ENCODE peak calls at places on chromosomes 1 and 21, in four cellular contexts. U, D, E and X are unnamed samples.
A peak's percentile ranks its signal among the peaks of the same experiment; 100 is the strongest.

GRCh38 chr1:115135681-115136080 is 46.4 kb upstream of the TSPAN2 start:
- DNase-seq in U (no peak), D (peak; percentile 67), E (no peak), X (no peak)

GRCh38 chr1:198203434-198203833 is 46.6 kb downstream of the NEK7 start:
- DNase-seq in U (no peak), D (no peak), E (no peak), X (no peak)

GRCh38 chr1:147612366-147612765 is 58.0 kb downstream of the ACP6 start:
- DNase-seq in U (no peak), D (no peak), E (no peak), X (no peak)

GRCh38 chr1:178527117-178527516 is 14.2 kb downstream of the TEX35 start:
- DNase-seq in U (no peak), D (no peak), E (no peak), X (no peak)

GRCh38 chr1:209685835-209686234 is 10.6 kb downstream of the G0S2 start:
- DNase-seq in U (no peak), D (no peak), E (peak; percentile 54), X (no peak)

GRCh38 chr1:63772876-63773275 is 941 bp upstream of the ROR1 start:
- DNase-seq in U (no peak), D (no peak), E (no peak), X (no peak)

GRCh38 chr1:86447198-86447790 is 21.4 kb upstream of the CLCA1 start:
- DNase-seq in U (no peak), D (no peak), E (no peak), X (no peak)

GRCh38 chr1:178262101-178262500 is 168.2 kb downstream of the RASAL2 start:
- DNase-seq in U (no peak), D (no peak), E (no peak), X (no peak)

GRCh38 chr1:75539230-75540116 is 71.4 kb downstream of the SLC44A5 start:
- DNase-seq in U (no peak), D (peak; percentile 14), E (no peak), X (no peak)

GRCh38 chr1:17227358-17227915 is 21.5 kb upstream of the PADI3 start:
- DNase-seq in U (no peak), D (no peak), E (no peak), X (no peak)

GRCh38 chr1:229192031-229192430 is 78.9 kb upstream of the RAB4A start:
- DNase-seq in U (no peak), D (peak; percentile 89), E (no peak), X (no peak)

GRCh38 chr1:162062542-162063015 is 6.9 kb upstream of the NOS1AP start:
- DNase-seq in U (no peak), D (no peak), E (no peak), X (no peak)

GRCh38 chr1:243526180-243526579 is 270.3 kb downstream of the SDCCAG8 start:
- DNase-seq in U (no peak), D (no peak), E (no peak), X (no peak)

GRCh38 chr1:16967095-16967567 is 13.3 kb downstream of the MFAP2 start:
- DNase-seq in U (peak; percentile 62), D (no peak), E (no peak), X (no peak)

GRCh38 chr1:5367306-5367705 is 624.9 kb downstream of the NPHP4 start:
- DNase-seq in U (no peak), D (no peak), E (no peak), X (no peak)

GRCh38 chr1:76219589-76219914 is 145.0 kb downstream of the ST6GALNAC3 start:
- DNase-seq in U (no peak), D (no peak), E (no peak), X (no peak)

GRCh38 chr1:113392541-113392940 is 2.2 kb downstream of the MAGI3 start:
- DNase-seq in U (no peak), D (no peak), E (no peak), X (no peak)

GRCh38 chr1:212752256-212752933 is 39.2 kb downstream of the NSL1 start:
- DNase-seq in U (no peak), D (no peak), E (no peak), X (no peak)

GRCh38 chr1:52059326-52059725 is 3.2 kb downstream of the BTF3L4 start:
- DNase-seq in U (no peak), D (peak; percentile 61), E (no peak), X (no peak)

GRCh38 chr1:198934414-198934813 is 295.6 kb downstream of the PTPRC start:
- DNase-seq in U (no peak), D (no peak), E (no peak), X (no peak)

GRCh38 chr1:56569661-56570060 is 9.7 kb downstream of the PLPP3 start:
- DNase-seq in U (no peak), D (peak; percentile 82), E (no peak), X (no peak)

GRCh38 chr1:212432163-212432705 is 486 bp upstream of the NENF start:
- DNase-seq in U (no peak), D (no peak), E (no peak), X (no peak)

GRCh38 chr1:24996983-24997893 is 67.2 kb upstream of the RUNX3 start:
- DNase-seq in U (no peak), D (no peak), E (no peak), X (no peak)

GRCh38 chr1:228964178-228964819 is 229.0 kb downstream of the RHOU start:
- DNase-seq in U (peak; percentile 60), D (peak; percentile 2), E (no peak), X (no peak)

GRCh38 chr1:156281281-156282142 is 1.1 kb downstream of the SMG5 start:
- DNase-seq in U (no peak), D (peak; percentile 56), E (peak; percentile 16), X (no peak)

GRCh38 chr1:3483801-3484444 is 29.5 kb downstream of the ARHGEF16 start:
- DNase-seq in U (peak; percentile 62), D (peak; percentile 48), E (peak; percentile 25), X (peak; percentile 54)

GRCh38 chr1:13549021-13549420 is 34.6 kb upstream of the PDPN start:
- DNase-seq in U (no peak), D (no peak), E (no peak), X (no peak)

GRCh38 chr1:8145525-8145924 is 119.4 kb upstream of the ERRFI1 start:
- DNase-seq in U (no peak), D (no peak), E (no peak), X (no peak)

GRCh38 chr1:42456010-42456753 is at the start of the genes PPCS and ZMYND12:
- DNase-seq in U (peak; percentile 85), D (peak; percentile 89), E (peak; percentile 93), X (peak; percentile 64)

GRCh38 chr1:162548170-162548569 is 13.4 kb upstream of the UAP1 start:
- DNase-seq in U (no peak), D (peak; percentile 68), E (no peak), X (no peak)

GRCh38 chr21:28442624-28443023 is 550.1 kb downstream of the LTN1 start:
- DNase-seq in U (no peak), D (peak; percentile 65), E (no peak), X (no peak)

GRCh38 chr1:65477414-65478378 is 57.2 kb downstream of the LEPR start:
- DNase-seq in U (no peak), D (peak; percentile 22), E (no peak), X (no peak)

GRCh38 chr21:35342440-35342839 is 293.3 kb upstream of the RUNX1 start:
- DNase-seq in U (no peak), D (no peak), E (no peak), X (no peak)

GRCh38 chr21:46247699-46248460 is 19.3 kb upstream of the LSS start:
- DNase-seq in U (no peak), D (no peak), E (no peak), X (no peak)

GRCh38 chr1:41975850-41976569 is 57.3 kb upstream of the HIVEP3 start:
- DNase-seq in U (no peak), D (no peak), E (no peak), X (no peak)

GRCh38 chr21:34204481-34205439 is 131.4 kb downstream of the MRPS6 start:
- DNase-seq in U (no peak), D (no peak), E (no peak), X (no peak)

GRCh38 chr1:5834477-5835178 is 157.6 kb downstream of the NPHP4 start:
- DNase-seq in U (no peak), D (no peak), E (no peak), X (no peak)

GRCh38 chr1:160519542-160520435 is 3.3 kb downstream of the SLAMF6 start:
- DNase-seq in U (no peak), D (peak; percentile 40), E (peak; percentile 62), X (no peak)